ENCODE peak calls at places on chromosome 16, in seven cellular contexts. X is IMR-90, R is neuronal stem cell, N is mesenchymal stem cell, F is H1, Z is mesendoderm, W is trophoblast cell. G is an unnamed sample.
A peak's percentile ranks its signal among the peaks of the same experiment; 100 is the strongest.

GRCh38 chr16:23803591-23804123 is 32.1 kb upstream of the PRKCB start:
- DNase-seq in X (peak; percentile 8), R (peak; percentile 26), N (no peak), F (peak; percentile 31), Z (peak; percentile 60), W (peak; percentile 43), G (peak; percentile 82)

GRCh38 chr16:4113358-4114256 is 2.6 kb downstream of the ADCY9 start:
- DNase-seq in X (no peak), R (no peak), N (no peak), F (no peak), Z (no peak), W (no peak), G (no peak)

GRCh38 chr16:6862058-6862457 is 470.6 kb upstream of the RBFOX1 start:
- DNase-seq in X (no peak), R (no peak), N (no peak), F (no peak), Z (no peak), W (no peak), G (no peak)

GRCh38 chr16:71205482-71206131 is 24.9 kb downstream of the HYDIN start:
- DNase-seq in X (no peak), R (no peak), N (no peak), F (no peak), Z (no peak), W (no peak), G (no peak)

GRCh38 chr16:71853413-71853812 is 7.6 kb downstream of the ATXN1L start:
- DNase-seq in X (no peak), R (no peak), N (no peak), F (no peak), Z (no peak), W (no peak), G (no peak)

GRCh38 chr16:57619606-57620315 is 8.7 kb upstream of the ADGRG1 start:
- DNase-seq in X (no peak), R (no peak), N (no peak), F (no peak), Z (no peak), W (peak; percentile 40), G (no peak)

GRCh38 chr16:86826931-86827330 is 248.6 kb downstream of the FOXL1 start:
- DNase-seq in X (no peak), R (peak; percentile 53), N (no peak), F (no peak), Z (peak; percentile 56), W (no peak), G (peak; percentile 69)

GRCh38 chr16:49567940-49568339 is 194.3 kb downstream of the C16orf78 start:
- DNase-seq in X (no peak), R (no peak), N (no peak), F (no peak), Z (peak; percentile 26), W (no peak), G (no peak)

GRCh38 chr16:17258848-17259713 is 211.7 kb downstream of the XYLT1 start:
- DNase-seq in X (peak; percentile 6), R (no peak), N (no peak), F (no peak), Z (peak; percentile 26), W (peak; percentile 18), G (peak; percentile 57)

GRCh38 chr16:65547799-65548446 is 426.1 kb upstream of the CDH11 start:
- DNase-seq in X (peak; percentile 93), R (peak; percentile 9), N (peak; percentile 81), F (no peak), Z (peak; percentile 78), W (no peak), G (no peak)

GRCh38 chr16:21957687-21958346 is 4.7 kb downstream of the UQCRC2 start:
- DNase-seq in X (no peak), R (no peak), N (no peak), F (no peak), Z (no peak), W (no peak), G (no peak)

GRCh38 chr16:5024632-5025031 is 9.1 kb downstream of the NAGPA start:
- DNase-seq in X (no peak), R (no peak), N (no peak), F (no peak), Z (no peak), W (peak; percentile 25), G (no peak)

GRCh38 chr16:5027575-5028235 is 6.0 kb downstream of the NAGPA start:
- DNase-seq in X (no peak), R (no peak), N (no peak), F (no peak), Z (no peak), W (no peak), G (no peak)

GRCh38 chr16:2465653-2466415 is 5.3 kb upstream of the NTN3 start:
- DNase-seq in X (no peak), R (no peak), N (no peak), F (no peak), Z (peak; percentile 56), W (peak; percentile 85), G (peak; percentile 66)

GRCh38 chr16:89115216-89115949 is 21.7 kb downstream of the ACSF3 start:
- DNase-seq in X (no peak), R (no peak), N (no peak), F (no peak), Z (no peak), W (peak; percentile 50), G (no peak)

DNA sequence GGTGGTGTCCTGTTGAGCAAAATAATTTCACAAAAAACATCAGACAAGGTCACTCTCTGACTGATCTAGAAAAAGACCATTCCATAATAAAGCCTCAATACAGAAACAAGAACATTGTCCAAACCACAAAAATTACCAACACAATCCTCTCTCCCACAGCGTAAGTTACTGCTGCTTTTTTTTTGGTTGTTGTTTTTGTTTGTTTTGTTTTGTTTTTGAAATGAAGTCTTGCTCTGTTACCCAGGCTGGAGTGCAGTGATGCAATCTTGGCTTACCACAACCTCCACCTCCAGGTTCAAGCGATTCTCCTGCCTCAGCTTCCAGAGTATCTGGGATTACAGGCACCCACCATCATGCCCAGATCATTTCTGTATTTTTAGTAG is 1.5 kb upstream of the KCTD13 start:
- DNase-seq in X (no peak), R (no peak), N (no peak), F (no peak), Z (no peak), W (no peak), G (no peak)
- H3K4me1 ChIP-seq in X (peaks cover 10% of the 10 kb centered on the region), R (peaks cover 14% of the 10 kb centered on the region), N (peaks cover 16% of the 10 kb centered on the region), F (no peaks in the 10 kb centered on the region), Z (peaks cover 6% of the 10 kb centered on the region), W (peaks cover 11% of the 10 kb centered on the region), G (peaks cover 8% of the 10 kb centered on the region)

GRCh38 chr16:11341371-11341770 is 3.9 kb upstream of the RMI2 start:
- DNase-seq in X (no peak), R (no peak), N (no peak), F (no peak), Z (no peak), W (no peak), G (no peak)
- H2AK5ac ChIP-seq in X (no peak overlapping the region), R (no peak overlapping the region), N (no peak overlapping the region), F (peak overlapping the region; percentile 24), Z (no peak overlapping the region), W (no peak overlapping the region), G (no peak overlapping the region)

GRCh38 chr16:66699898-66700297 is 3.4 kb upstream of the CMTM4 start:
- DNase-seq in X (no peak), R (no peak), N (no peak), F (no peak), Z (no peak), W (no peak), G (no peak)

GRCh38 chr16:66695935-66696668 is 441 bp downstream of the CMTM4 start:
- DNase-seq in X (no peak), R (peak; percentile 6), N (no peak), F (no peak), Z (peak; percentile 48), W (peak; percentile 63), G (peak; percentile 68)

GRCh38 chr16:66695474-66695934 is 1.0 kb downstream of the CMTM4 start:
- DNase-seq in X (no peak), R (no peak), N (no peak), F (no peak), Z (no peak), W (no peak), G (no peak)

GRCh38 chr16:66696669-66697630 is at the start of gene CMTM4:
- DNase-seq in X (peak; percentile 80), R (peak; percentile 89), N (peak; percentile 85), F (no peak), Z (peak; percentile 88), W (peak; percentile 90), G (peak; percentile 86)

DNA sequence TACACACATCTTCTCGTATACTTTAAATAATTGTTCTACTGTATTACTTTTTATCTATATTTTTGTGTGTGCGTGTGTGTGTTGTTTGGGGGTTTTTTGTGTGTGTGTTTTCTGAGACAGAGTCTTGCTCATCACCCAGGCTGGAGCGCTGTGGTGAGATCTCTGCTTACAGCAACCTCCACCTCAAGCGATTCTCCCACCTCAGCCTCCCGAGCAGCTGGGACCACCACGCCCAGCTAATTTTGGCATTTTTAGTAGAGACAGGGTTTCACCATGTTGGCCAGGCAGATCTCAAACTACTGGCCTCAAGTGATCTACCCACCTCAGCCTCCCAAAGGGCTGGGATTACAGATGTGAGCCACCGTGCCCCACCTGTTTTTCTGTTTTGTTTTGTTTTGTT is 1.5 kb upstream of the CMTM4 start:
- DNase-seq in X (no peak), R (no peak), N (no peak), F (no peak), Z (no peak), W (no peak), G (no peak)
- H3K4me1 ChIP-seq in X (peaks cover 5% of the 10 kb centered on the region), R (peaks cover 5% of the 10 kb centered on the region), N (peaks cover 22% of the 10 kb centered on the region), F (peaks cover 5% of the 10 kb centered on the region), Z (no peaks in the 10 kb centered on the region), W (peaks cover 13% of the 10 kb centered on the region), G (peaks cover 2% of the 10 kb centered on the region)

GRCh38 chr16:54282202-54282922 is 4.2 kb downstream of the IRX3 start:
- DNase-seq in X (no peak), R (peak; percentile 70), N (no peak), F (no peak), Z (peak; percentile 71), W (peak; percentile 57), G (peak; percentile 63)

GRCh38 chr16:54280751-54281150 is 5.8 kb downstream of the IRX3 start:
- DNase-seq in X (no peak), R (no peak), N (no peak), F (no peak), Z (peak; percentile 19), W (no peak), G (no peak)

GRCh38 chr16:54281535-54282201 is 4.9 kb downstream of the IRX3 start:
- DNase-seq in X (no peak), R (no peak), N (no peak), F (no peak), Z (peak; percentile 12), W (peak; percentile 17), G (no peak)

GRCh38 chr16:54275956-54276355 is 10.6 kb downstream of the IRX3 start:
- DNase-seq in X (no peak), R (no peak), N (no peak), F (no peak), Z (no peak), W (no peak), G (no peak)

GRCh38 chr16:54277845-54278703 is 8.5 kb downstream of the IRX3 start:
- DNase-seq in X (no peak), R (peak; percentile 36), N (no peak), F (no peak), Z (no peak), W (no peak), G (no peak)
- H2AK5ac ChIP-seq in X (no peak overlapping the region), R (no peak overlapping the region), N (no peak overlapping the region), F (no peak overlapping the region), Z (no peak overlapping the region), W (no peak overlapping the region), G (no peak overlapping the region)

G was measured in H9.